ENCODE peak calls at places on chromosomes 2 and 18, in six cellular contexts. W is A549, E is K562, X is HepG2, I is endothelial cell of umbilical vein, B is GM12878. T is an unnamed sample.

GRCh38 chr2:41872646-41873045 is 175.2 kb upstream of the PKDCC start:
- DNase-seq in W (no peak), E (no peak), X (peak), I (no peak), B (peak), T (peak)

GRCh38 chr2:39571197-39571731 is 94.5 kb upstream of the TMEM178A start:
- DNase-seq in W (no peak), E (no peak), X (peak), I (no peak), B (no peak), T (no peak)

GRCh38 chr2:216696751-216697560 is 1.6 kb upstream of the IGFBP5 start:
- DNase-seq in W (peak), E (peak), X (no peak), I (peak), B (no peak), T (peak)

GRCh38 chr2:153179808-153180207 is 298.8 kb downstream of the RPRM start:
- DNase-seq in W (no peak), E (no peak), X (no peak), I (no peak), B (no peak), T (no peak)

GRCh38 chr2:5696351-5696740 is 4.2 kb downstream of the SOX11 start:
- DNase-seq in W (no peak), E (no peak), X (no peak), I (no peak), B (no peak), T (no peak)

GRCh38 chr2:2880938-2881337 is 496.7 kb downstream of the EIPR1 start:
- DNase-seq in W (no peak), E (no peak), X (no peak), I (no peak), B (no peak), T (no peak)

GRCh38 chr2:18402-19271 is 27.7 kb downstream of the FAM110C start:
- DNase-seq in W (no peak), E (peak), X (no peak), I (no peak), B (no peak), T (no peak)

GRCh38 chr2:37742286-37742685 is 70.8 kb upstream of the CDC42EP3 start:
- DNase-seq in W (no peak), E (no peak), X (no peak), I (peak), B (no peak), T (no peak)

GRCh38 chr18:48767090-48767670 is 183.6 kb downstream of the SMAD7 start:
- DNase-seq in W (no peak), E (no peak), X (no peak), I (no peak), B (no peak), T (no peak)

GRCh38 chr2:237943395-237944094 is 23.3 kb upstream of the UBE2F start:
- DNase-seq in W (no peak), E (no peak), X (no peak), I (no peak), B (no peak), T (no peak)

GRCh38 chr2:109595644-109596043 is 18.1 kb downstream of the SEPTIN10 start:
- DNase-seq in W (no peak), E (no peak), X (no peak), I (no peak), B (no peak), T (no peak)

GRCh38 chr2:230737791-230738226 is 25.2 kb downstream of the CAB39 start:
- DNase-seq in W (no peak), E (no peak), X (no peak), I (no peak), B (no peak), T (no peak)

GRCh38 chr2:177147834-177148233 is 64.8 kb upstream of the HNRNPA3 start:
- DNase-seq in W (no peak), E (no peak), X (no peak), I (no peak), B (no peak), T (no peak)

GRCh38 chr2:9673914-9674481 is 43.2 kb upstream of the YWHAQ start:
- DNase-seq in W (no peak), E (peak), X (no peak), I (no peak), B (no peak), T (no peak)

GRCh38 chr2:189559579-189560272 is 20.9 kb downstream of the SLC40A1 start:
- DNase-seq in W (no peak), E (no peak), X (no peak), I (peak), B (no peak), T (no peak)

GRCh38 chr2:233816771-233817170 is 37.6 kb downstream of the HJURP start:
- DNase-seq in W (no peak), E (no peak), X (no peak), I (no peak), B (no peak), T (no peak)

GRCh38 chr2:240455719-240456606 is 20.5 kb downstream of the GPC1 start:
- DNase-seq in W (no peak), E (no peak), X (no peak), I (no peak), B (no peak), T (no peak)

GRCh38 chr18:8735274-8735673 is 29.9 kb downstream of the MTCL1 start:
- DNase-seq in W (no peak), E (no peak), X (peak), I (no peak), B (no peak), T (no peak)

GRCh38 chr2:136110528-136110927 is 7.4 kb downstream of the CXCR4 start:
- DNase-seq in W (no peak), E (no peak), X (no peak), I (no peak), B (no peak), T (peak)

GRCh38 chr18:35026407-35027061 is 14.7 kb upstream of the MAPRE2 start:
- DNase-seq in W (no peak), E (peak), X (no peak), I (no peak), B (no peak), T (peak)

GRCh38 chr2:98020992-98021713 is 25.4 kb upstream of the TMEM131 start:
- DNase-seq in W (no peak), E (no peak), X (no peak), I (no peak), B (no peak), T (no peak)

GRCh38 chr2:239801404-239802100 is 223.6 kb downstream of the NDUFA10 start:
- DNase-seq in W (no peak), E (no peak), X (no peak), I (no peak), B (no peak), T (no peak)

GRCh38 chr2:158529379-158530110 is 72.8 kb downstream of the PKP4 start:
- DNase-seq in W (no peak), E (no peak), X (no peak), I (peak), B (no peak), T (no peak)

GRCh38 chr2:62305421-62306176 is 109.7 kb downstream of the B3GNT2 start:
- DNase-seq in W (no peak), E (peak), X (no peak), I (peak), B (peak), T (peak)

GRCh38 chr2:238701066-238701906 is 146.6 kb upstream of the TWIST2 start:
- DNase-seq in W (no peak), E (no peak), X (no peak), I (no peak), B (no peak), T (no peak)

GRCh38 chr18:59328683-59329082 is 10.2 kb upstream of the CPLX4 start:
- DNase-seq in W (no peak), E (no peak), X (no peak), I (no peak), B (no peak), T (no peak)

GRCh38 chr2:84494070-84494469 is 22.2 kb upstream of the DNAH6 start:
- DNase-seq in W (no peak), E (no peak), X (no peak), I (peak), B (no peak), T (no peak)

GRCh38 chr2:151946856-151947523 is 118.8 kb upstream of the ARL5A start:
- DNase-seq in W (peak), E (peak), X (peak), I (peak), B (no peak), T (peak)

GRCh38 chr2:36857713-36858112 is 108.6 kb downstream of the STRN start:
- DNase-seq in W (no peak), E (no peak), X (no peak), I (no peak), B (no peak), T (no peak)

GRCh38 chr2:61471905-61472805 is 1.3 kb upstream of the USP34 start:
- DNase-seq in W (no peak), E (peak), X (peak), I (no peak), B (no peak), T (peak)

GRCh38 chr2:230696670-230697069 is 16.0 kb upstream of the CAB39 start:
- DNase-seq in W (no peak), E (no peak), X (no peak), I (no peak), B (no peak), T (no peak)

GRCh38 chr18:33010149-33010548 is 237.3 kb upstream of the KLHL14 start:
- DNase-seq in W (no peak), E (no peak), X (peak), I (peak), B (no peak), T (no peak)

GRCh38 chr2:145088733-145089132 is 568.8 kb upstream of the ZEB2 start:
- DNase-seq in W (no peak), E (no peak), X (no peak), I (no peak), B (no peak), T (no peak)

GRCh38 chr2:181861379-181861778 is 30.2 kb upstream of the ITPRID2 start:
- DNase-seq in W (no peak), E (no peak), X (no peak), I (no peak), B (no peak), T (no peak)

GRCh38 chr18:48640566-48641270 is 101.9 kb downstream of the CTIF start:
- DNase-seq in W (no peak), E (no peak), X (no peak), I (no peak), B (no peak), T (no peak)

GRCh38 chr2:141770511-141770910 is 360.3 kb downstream of the LRP1B start:
- DNase-seq in W (no peak), E (no peak), X (no peak), I (no peak), B (no peak), T (no peak)

GRCh38 chr2:172430671-172431070 is 3.3 kb downstream of the ITGA6 start:
- DNase-seq in W (no peak), E (no peak), X (no peak), I (no peak), B (no peak), T (no peak)

GRCh38 chr2:529425-529824 is 147.8 kb downstream of the TMEM18 start:
- DNase-seq in W (no peak), E (peak), X (peak), I (no peak), B (no peak), T (peak)

DNA sequence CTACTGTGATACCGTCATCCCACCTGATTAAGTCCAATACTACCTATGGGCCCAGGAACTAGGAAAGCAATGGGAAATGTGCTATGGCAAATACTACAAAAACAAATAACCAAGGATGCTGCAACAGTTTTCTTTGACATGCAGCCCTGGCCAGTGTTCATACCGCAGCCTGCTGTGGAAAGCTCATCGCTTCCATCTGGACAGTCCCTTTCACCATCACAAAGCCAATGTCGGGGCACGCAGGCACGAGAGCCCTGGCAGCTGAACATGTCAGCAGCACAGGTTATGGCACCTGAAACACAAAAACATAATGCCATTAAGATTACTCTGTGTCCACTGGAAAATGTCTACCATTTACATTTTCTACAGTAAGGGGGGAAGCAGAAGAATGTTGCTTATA is 1621.1 kb downstream of the LRP1B start:
- DNase-seq in W (no peak), E (no peak), X (no peak), I (no peak), B (no peak), T (no peak)
- TF ChIP-seq CTCF in W (no peak), E (no peak), X (no peak), I (no peak), B (no peak), T (no peak)

DNA sequence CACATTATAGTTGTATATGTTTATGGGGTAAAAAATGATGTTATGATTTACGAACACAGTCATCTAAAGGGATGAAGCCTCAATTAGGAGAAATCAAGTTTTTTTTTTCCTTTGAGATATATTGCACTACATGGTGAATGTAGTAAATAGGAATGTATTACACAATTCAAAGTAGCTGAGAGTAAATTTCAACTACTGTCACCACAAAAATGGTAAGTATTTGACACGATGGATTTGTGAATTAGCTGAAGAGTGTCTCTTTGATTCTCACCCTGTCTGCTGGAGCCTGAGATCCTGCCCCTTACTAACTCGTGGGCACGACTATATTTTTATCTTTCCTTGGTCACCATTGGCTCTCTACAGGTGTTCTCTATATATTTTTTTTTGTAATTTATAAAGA is 540.4 kb upstream of the DSEL start:
- DNase-seq in W (no peak), E (no peak), X (no peak), I (no peak), B (no peak), T (no peak)
- TF ChIP-seq MYC in W (no peak), E (no peak), X (no peak), I (no peak), B (no peak), T (no peak)

DNA sequence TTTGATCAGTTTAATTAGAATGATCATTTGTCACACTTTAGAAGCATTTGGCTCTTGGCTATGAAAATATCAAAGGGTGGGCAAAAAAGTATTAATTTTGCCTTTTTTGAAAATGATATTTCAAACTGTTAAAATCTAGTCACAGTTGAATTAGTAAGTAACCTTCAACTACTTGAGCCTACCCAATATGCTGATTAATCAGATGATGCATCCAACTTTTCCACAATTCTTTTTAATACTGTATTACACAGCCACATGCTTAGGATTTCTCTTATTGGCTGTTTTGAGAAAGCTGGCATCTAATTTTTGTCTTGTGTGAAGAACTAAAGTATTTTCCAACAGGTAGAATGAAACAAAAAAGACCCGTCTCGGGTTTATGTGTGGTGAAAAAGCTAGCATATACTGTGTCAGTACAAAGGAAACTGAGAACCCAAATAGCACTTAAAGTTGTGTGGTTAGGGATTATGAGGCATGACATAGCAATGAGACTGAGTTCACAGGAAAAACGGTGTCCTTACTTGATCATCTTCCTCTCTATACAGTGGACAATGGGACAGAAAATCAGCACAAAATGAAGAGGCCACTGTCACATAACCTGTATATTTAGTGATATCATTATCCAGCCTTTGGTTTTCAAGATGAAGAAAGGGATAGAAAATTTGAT is 11.7 kb downstream of the OSBPL6 start:
- DNase-seq in W (no peak), E (no peak), X (no peak), I (no peak), B (no peak), T (no peak)
- TF ChIP-seq POLR2A in W (no peak), E (no peak), X (no peak), I (no peak), B (no peak), T (no peak)

GRCh38 chr2:106839849-106840595 is 45.9 kb downstream of the ST6GAL2 start:
- DNase-seq in W (no peak), E (peak), X (peak), I (no peak), B (no peak), T (peak)
- TF ChIP-seq CTCF in W (no peak), E (peak), X (peak), I (no peak), B (no peak), T (peak)

GRCh38 chr18:79872852-79873444 is 75.2 kb downstream of the KCNG2 start:
- DNase-seq in W (no peak), E (no peak), X (no peak), I (no peak), B (no peak), T (peak)

GRCh38 chr18:79871026-79871390 is 73.3 kb downstream of the KCNG2 start:
- DNase-seq in W (no peak), E (no peak), X (no peak), I (no peak), B (no peak), T (no peak)

GRCh38 chr18:79872423-79872822 is 74.7 kb downstream of the KCNG2 start:
- DNase-seq in W (no peak), E (no peak), X (no peak), I (no peak), B (no peak), T (no peak)

GRCh38 chr18:79870369-79871025 is 72.8 kb downstream of the KCNG2 start:
- DNase-seq in W (no peak), E (no peak), X (no peak), I (no peak), B (no peak), T (no peak)

DNA sequence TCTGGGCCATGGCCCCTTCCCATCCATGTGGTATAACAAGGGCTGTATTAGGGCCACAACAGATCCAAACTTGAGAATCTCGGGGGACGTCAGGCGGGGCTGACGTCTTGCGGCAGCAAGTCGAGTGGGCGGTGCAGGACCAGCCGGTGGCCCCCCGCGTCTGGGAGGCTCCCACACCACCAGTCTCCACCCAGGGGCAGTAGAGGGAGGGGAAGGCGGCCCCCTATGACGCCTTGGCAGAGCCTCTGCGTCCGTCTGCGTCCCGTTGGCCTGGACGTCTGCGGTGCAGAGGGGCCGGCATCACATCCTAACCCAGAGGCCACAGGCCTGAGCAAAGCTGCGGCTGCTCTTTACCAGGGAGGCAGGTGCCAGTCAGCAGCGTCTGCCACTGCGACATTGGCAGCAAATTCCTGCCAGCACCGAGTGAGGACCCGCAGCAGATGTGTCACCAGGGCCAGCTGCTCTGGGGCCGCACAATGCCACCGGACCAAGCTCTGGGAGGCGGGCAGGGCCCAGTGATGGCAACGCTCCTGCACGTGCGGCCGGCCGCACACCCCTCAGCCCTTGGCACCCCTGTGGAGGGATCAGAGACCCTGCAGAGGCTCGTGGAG is 73.8 kb downstream of the KCNG2 start:
- DNase-seq in W (no peak), E (no peak), X (no peak), I (no peak), B (no peak), T (no peak)
- TF ChIP-seq MYC in W (no peak), E (no peak), X (no peak), I (no peak), B (no peak), T (no peak)

GRCh38 chr2:232773815-232774214 is 2.5 kb downstream of the KCNJ13 start:
- DNase-seq in W (no peak), E (no peak), X (no peak), I (no peak), B (no peak), T (no peak)

GRCh38 chr2:232777278-232777677 is 913 bp upstream of the KCNJ13 start:
- DNase-seq in W (no peak), E (no peak), X (no peak), I (no peak), B (no peak), T (no peak)

GRCh38 chr2:232779465-232779864 is 3.1 kb upstream of the KCNJ13 start:
- DNase-seq in W (no peak), E (no peak), X (no peak), I (no peak), B (no peak), T (no peak)

GRCh38 chr2:232779935-232780334 is 3.6 kb upstream of the KCNJ13 start:
- DNase-seq in W (no peak), E (no peak), X (no peak), I (peak), B (no peak), T (no peak)

GRCh38 chr2:232776435-232776834 is at the start of gene KCNJ13:
- DNase-seq in W (no peak), E (no peak), X (no peak), I (no peak), B (no peak), T (no peak)
- TF ChIP-seq POLR2A in W (no peak), E (no peak), X (no peak), I (no peak), B (no peak), T (no peak)

GRCh38 chr2:191501390-191502168 is 176.4 kb upstream of the NABP1 start:
- DNase-seq in W (peak), E (no peak), X (peak), I (peak), B (no peak), T (peak)
- TF ChIP-seq CTCF in W (peak), E (no peak), X (peak), I (peak), B (no peak), T (no peak)

GRCh38 chr18:76445275-76445674 is 49.8 kb downstream of the ZNF516 start:
- DNase-seq in W (peak), E (no peak), X (no peak), I (peak), B (no peak), T (no peak)
- TF ChIP-seq MYC in W (no peak), E (no peak), X (no peak), I (no peak), B (no peak), T (no peak)

GRCh38 chr2:27143285-27143684 is 4.1 kb upstream of the PRR30 start:
- DNase-seq in W (no peak), E (no peak), X (no peak), I (no peak), B (no peak), T (no peak)
- TF ChIP-seq POLR2A in W (no peak), E (no peak), X (no peak), I (no peak), B (no peak), T (no peak)

DNA sequence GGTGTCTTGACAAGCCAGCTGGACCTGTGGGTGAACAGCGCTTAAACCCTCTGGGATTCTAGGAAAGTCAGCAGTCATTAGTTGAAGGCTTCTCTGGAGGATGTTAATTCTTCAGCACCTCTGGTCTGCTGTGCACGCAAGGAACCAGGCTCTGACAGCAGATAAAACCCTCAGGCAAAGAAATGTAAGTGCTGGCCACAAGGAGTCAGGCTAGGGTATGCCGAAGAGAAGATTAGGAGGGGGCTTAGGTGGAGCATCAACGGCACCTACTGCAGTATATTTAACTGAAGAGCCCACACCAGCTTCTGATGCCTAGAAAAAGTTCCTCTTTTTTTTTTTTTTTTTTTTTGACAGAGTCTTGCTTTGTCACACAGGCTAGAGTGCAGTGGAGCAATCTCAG is 304.2 kb upstream of the MC4R start:
- DNase-seq in W (no peak), E (no peak), X (no peak), I (no peak), B (no peak), T (peak)
- TF ChIP-seq CTCF in W (no peak), E (no peak), X (no peak), I (no peak), B (no peak), T (no peak)

T was measured in NB4.